ENCODE peak calls at places on chromosome 21, in five cellular contexts. F is DND-41, Z is bronchial epithelial cell, N is endothelial cell of umbilical vein, W is upper lobe of left lung. C is an unnamed sample.

GRCh38 chr21:43322311-43322710 is 104.6 kb downstream of the SIK1 start:
- DNase-seq in Z (no peak), W (no peak), F (no peak), N (no peak), C (no peak)

GRCh38 chr21:44433791-44434567 is 21.3 kb upstream of the LRRC3 start:
- DNase-seq in Z (no peak), F (no peak), N (no peak), W (peak), C (no peak)

GRCh38 chr21:44516342-44516741 is 23.7 kb downstream of the KRTAP10-1 start:
- DNase-seq in W (no peak), Z (no peak), N (no peak), F (no peak), C (no peak)

GRCh38 chr21:29078884-29079765 is 5.7 kb upstream of the CCT8 start:
- DNase-seq in W (peak), F (peak), N (no peak), Z (no peak), C (no peak)

GRCh38 chr21:23452384-23453083 is 2154.7 kb downstream of the MRPL39 start:
- DNase-seq in F (no peak), N (no peak), Z (no peak), W (no peak), C (no peak)

GRCh38 chr21:29264721-29265120 is 34.0 kb upstream of the BACH1 start:
- DNase-seq in Z (peak), W (no peak), N (no peak), F (no peak), C (no peak)

GRCh38 chr21:39353295-39353694 is 4.4 kb upstream of the HMGN1 start:
- DNase-seq in W (no peak), F (no peak), Z (no peak), N (no peak), C (no peak)

GRCh38 chr21:25953659-25954058 is 216.9 kb downstream of the APP start:
- DNase-seq in N (peak), F (no peak), Z (no peak), W (no peak), C (no peak)

GRCh38 chr21:39660191-39660590 is 47.5 kb downstream of the B3GALT5 start:
- DNase-seq in Z (no peak), F (no peak), W (no peak), N (peak), C (peak)

GRCh38 chr21:19322360-19322759 is 918.8 kb upstream of the TMPRSS15 start:
- DNase-seq in F (no peak), W (no peak), Z (no peak), N (no peak), C (no peak)

GRCh38 chr21:39314155-39315027 is 959 bp upstream of the BRWD1 start:
- DNase-seq in W (peak), Z (peak), N (peak), F (peak), C (peak)

GRCh38 chr21:45002381-45003204 is 62.8 kb downstream of the SLX9 start:
- DNase-seq in W (no peak), Z (no peak), F (no peak), N (no peak), C (no peak)

GRCh38 chr21:14382486-14382834 is 486 bp downstream of the HSPA13 start:
- DNase-seq in F (peak), W (peak), N (no peak), Z (peak), C (no peak)

GRCh38 chr21:23475518-23476189 is 2131.6 kb downstream of the MRPL39 start:
- DNase-seq in N (peak), Z (no peak), F (no peak), W (no peak), C (no peak)

GRCh38 chr21:29504751-29505321 is 206.1 kb downstream of the BACH1 start:
- DNase-seq in Z (peak), F (no peak), W (no peak), N (no peak), C (peak)

GRCh38 chr21:24188511-24188910 is 1418.8 kb downstream of the MRPL39 start:
- DNase-seq in N (no peak), F (no peak), W (no peak), Z (no peak), C (no peak)

GRCh38 chr21:25708467-25709065 is 26.1 kb downstream of the ATP5PF start:
- DNase-seq in F (peak), W (peak), N (peak), Z (peak), C (peak)

GRCh38 chr21:43866659-43867331 is 1.8 kb downstream of the AGPAT3 start:
- DNase-seq in W (peak), N (peak), F (no peak), Z (peak), C (no peak)

GRCh38 chr21:9758141-9758540 is 763.2 kb upstream of the TPTE start:
- DNase-seq in W (no peak), F (no peak), N (no peak), Z (no peak), C (no peak)

GRCh38 chr21:43929217-43929971 is 64.4 kb downstream of the AGPAT3 start:
- DNase-seq in W (no peak), F (no peak), N (no peak), Z (no peak), C (no peak)

GRCh38 chr21:24705201-24705600 is 902.1 kb downstream of the MRPL39 start:
- DNase-seq in N (no peak), W (no peak), Z (no peak), F (no peak), C (no peak)

GRCh38 chr21:45153358-45154318 is 79.3 kb downstream of the ADARB1 start:
- DNase-seq in F (peak), W (no peak), N (no peak), Z (no peak), C (peak)

GRCh38 chr21:44666401-44667320 is at the start of gene KRTAP12-2:
- DNase-seq in F (no peak), Z (peak), N (no peak), W (no peak), C (no peak)

GRCh38 chr21:31559368-31560119 is 99.9 kb upstream of the SOD1 start:
- DNase-seq in N (peak), W (peak), Z (peak), F (peak), C (peak)

GRCh38 chr21:16011719-16012118 is 281.9 kb downstream of the USP25 start:
- DNase-seq in W (no peak), N (no peak), F (no peak), Z (no peak), C (no peak)

GRCh38 chr21:25512095-25513086 is 94.9 kb downstream of the MRPL39 start:
- DNase-seq in N (no peak), Z (no peak), F (no peak), W (peak), C (no peak)

GRCh38 chr21:43774163-43774562 is 1.9 kb downstream of the CSTB start:
- DNase-seq in Z (no peak), F (no peak), N (no peak), W (no peak), C (no peak)

GRCh38 chr21:45302082-45303061 is 14.7 kb upstream of the POFUT2 start:
- DNase-seq in N (peak), W (peak), Z (no peak), F (no peak), C (no peak)

GRCh38 chr21:26846036-26846931 is 1.1 kb upstream of the ADAMTS1 start:
- DNase-seq in W (peak), N (peak), Z (peak), F (no peak), C (no peak)

GRCh38 chr21:26966978-26967913 is at the start of gene ADAMTS5:
- DNase-seq in N (peak), W (no peak), Z (peak), F (no peak), C (no peak)

DNA sequence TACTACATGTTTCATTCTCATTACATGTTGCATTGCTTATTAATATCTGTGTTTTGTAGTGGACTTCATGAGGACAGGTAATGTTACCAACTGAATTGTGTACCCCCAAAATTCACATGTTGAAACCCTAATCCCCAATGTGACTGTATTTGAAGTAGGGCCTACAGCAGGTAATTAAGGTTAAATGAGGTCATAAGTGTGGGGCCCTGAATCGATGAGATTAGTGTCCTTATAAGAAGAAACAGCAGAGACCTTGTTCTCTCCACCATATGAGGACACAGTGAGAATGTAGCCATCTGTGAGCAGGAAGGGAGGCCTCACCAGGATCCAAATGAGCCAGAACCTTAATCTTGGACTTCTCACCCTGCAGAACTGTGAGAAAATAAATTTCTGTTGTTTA is 15.0 kb upstream of the IFNAR1 start:
- DNase-seq in F (peak), N (no peak), W (no peak), Z (no peak), C (no peak)
- H3K4me3 ChIP-seq in F (no peak), N (no peak), W (no peak), Z (no peak), C (no peak)

GRCh38 chr21:28018741-28019669 is 973.7 kb downstream of the LTN1 start:
- DNase-seq in Z (no peak), N (no peak), F (peak), W (no peak), C (no peak)
- TF ChIP-seq CTCF in Z (no peak), N (no peak), F (no peak), W (no peak), C (no peak)

GRCh38 chr21:38082936-38083335 is 166.7 kb upstream of the KCNJ6 start:
- DNase-seq in N (no peak), W (no peak), Z (no peak), F (no peak), C (no peak)
- H3K4me3 ChIP-seq in N (no peak), W (no peak), Z (no peak), F (no peak), C (no peak)

DNA sequence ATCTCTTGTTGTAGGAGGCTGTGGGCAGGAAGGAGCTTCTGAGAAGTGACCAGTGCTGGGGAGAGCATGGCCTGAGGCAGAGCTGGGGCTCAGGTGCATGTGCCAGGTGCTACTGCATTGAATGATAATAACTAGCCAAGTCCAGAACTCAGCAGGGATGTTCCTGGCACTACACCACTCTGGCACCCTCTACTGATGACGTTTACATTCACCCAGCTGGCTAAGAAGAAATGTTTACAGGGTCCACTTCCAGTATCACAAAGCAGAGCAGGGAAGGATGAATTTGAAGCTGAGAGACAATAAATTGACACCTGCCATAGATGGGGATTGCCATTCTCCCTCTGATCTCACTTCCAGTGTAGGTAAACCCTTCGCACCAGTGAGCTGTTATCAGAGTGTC is 411.8 kb downstream of the SETD4 start:
- DNase-seq in F (no peak), Z (no peak), W (no peak), N (no peak), C (no peak)
- TF ChIP-seq CTCF in F (peak), Z (peak), W (no peak), N (no peak), C (no peak)

GRCh38 chr21:46326110-46326703 is 2.3 kb downstream of the PCNT start:
- DNase-seq in W (no peak), Z (no peak), F (no peak), N (no peak), C (no peak)
- H3K4me3 ChIP-seq in W (no peak), Z (no peak), F (peak), N (no peak), C (no peak)

DNA sequence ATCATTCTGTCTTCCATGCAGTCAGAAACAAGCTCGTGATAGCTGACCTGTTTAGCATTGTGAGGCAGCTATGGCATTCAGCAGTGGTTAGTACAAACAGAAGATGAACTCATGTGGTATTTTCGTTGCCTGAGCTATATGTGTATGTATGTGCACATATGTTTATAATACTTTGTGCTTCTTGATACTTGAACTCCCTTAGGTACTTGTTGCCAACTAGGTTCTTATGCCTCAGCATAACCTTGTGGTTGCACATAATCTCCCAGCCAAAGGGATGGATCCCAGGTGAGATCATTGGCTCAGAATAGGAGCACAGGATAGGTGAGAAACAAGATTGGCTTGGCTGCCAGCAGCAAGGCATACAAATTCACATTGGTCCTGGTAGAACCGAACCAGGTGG is 86.1 kb downstream of the VPS26C start:
- DNase-seq in N (no peak), Z (peak), W (no peak), F (no peak), C (no peak)
- TF ChIP-seq CTCF in N (no peak), Z (no peak), W (no peak), F (no peak), C (no peak)

DNA sequence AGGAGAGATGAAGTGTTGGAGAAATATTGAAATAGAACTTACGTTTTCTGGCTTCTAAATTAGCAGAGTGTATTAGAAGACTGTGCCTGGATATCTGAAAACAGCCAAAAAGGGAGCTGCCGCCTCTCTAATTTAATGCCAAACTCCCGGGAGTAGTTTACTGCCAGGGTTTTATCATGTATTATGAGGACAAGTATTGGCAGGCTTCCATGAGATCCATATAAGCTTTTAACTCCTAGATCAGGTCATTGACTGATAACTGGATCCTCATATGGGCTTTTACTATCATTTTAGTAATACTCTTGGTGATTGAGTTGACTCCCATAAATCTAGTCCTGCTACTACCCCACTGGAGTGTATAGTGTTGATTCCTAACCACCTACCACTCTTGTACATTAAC is 178.4 kb upstream of the CXADR start:
- DNase-seq in F (no peak), N (no peak), Z (no peak), W (no peak), C (no peak)
- H3K4me3 ChIP-seq in F (no peak), N (no peak), Z (no peak), W (no peak), C (no peak)

DNA sequence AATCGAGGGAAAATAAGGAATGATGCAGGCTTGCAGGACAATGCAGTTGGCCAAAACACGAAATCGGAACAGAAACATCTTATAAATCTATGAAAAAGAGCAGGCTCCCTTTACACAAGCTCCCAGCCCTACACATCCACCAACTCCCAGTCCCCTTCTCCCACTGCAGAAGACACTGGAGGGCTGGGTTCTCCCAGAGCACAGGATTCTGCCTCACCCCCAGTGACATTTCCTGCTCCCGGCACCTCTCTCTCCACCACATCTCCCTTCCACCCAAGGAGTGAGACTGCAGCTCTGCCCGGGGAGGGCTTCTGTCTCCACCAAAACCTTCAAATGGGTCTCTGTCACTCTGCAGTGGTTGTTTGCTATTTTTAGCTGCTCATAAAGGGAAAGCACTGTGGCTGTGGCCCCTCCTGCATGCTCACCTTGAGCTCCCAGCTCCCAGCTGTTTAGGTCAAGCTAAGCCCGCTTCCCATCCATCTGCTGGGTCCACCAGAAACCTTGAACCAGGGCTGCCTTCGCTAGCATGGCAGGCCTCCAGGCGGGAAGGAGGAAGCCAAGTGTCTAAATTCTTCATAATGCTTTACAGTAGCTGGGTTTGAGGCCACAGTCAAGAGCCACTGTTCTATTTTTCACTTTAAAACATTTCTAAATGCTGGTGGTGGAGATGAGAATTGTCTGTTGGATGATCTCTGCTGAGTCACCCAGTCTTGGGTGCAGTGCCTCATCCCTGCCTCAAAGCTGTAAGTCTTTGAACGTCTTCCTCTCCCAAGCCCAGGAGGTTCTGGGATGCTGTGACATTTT is 3.3 kb upstream of the C2CD2 start:
- DNase-seq in W (no peak), F (peak), N (peak), Z (peak), C (no peak)
- TF ChIP-seq CTCF in W (no peak), F (no peak), N (no peak), Z (no peak), C (no peak)